ENCODE peak calls at places on chromosomes 11 and 22, in six cellular contexts. R is hepatocyte; S is right atrium auricular region; Z is upper lobe of right lung; O is aorta; V is CD8-positive, alpha-beta T cell. K is an unnamed sample. For H3K4me1, the result is how much of the 10 kb centered on the place peaks cover.

GRCh38 chr11:46845440-46845739 is 690 bp downstream of the CKAP5 start:
- DNase-seq in R (no peak), S (no peak), Z (no peak), O (no peak), V (no peak), K (no peak)

GRCh38 chr22:32376681-32377080 is 19.0 kb downstream of the RFPL3 start:
- DNase-seq in R (no peak), S (no peak), Z (no peak), O (no peak), V (no peak), K (no peak)

GRCh38 chr11:86150826-86151187 is 81.9 kb upstream of the PICALM start:
- DNase-seq in R (peak), S (no peak), Z (no peak), O (no peak), V (no peak), K (no peak)

GRCh38 chr11:117295438-117296137 is 4.4 kb downstream of the BACE1-AS start:
- DNase-seq in R (no peak), S (no peak), Z (no peak), O (no peak), V (no peak), K (no peak)

GRCh38 chr11:27524155-27524554 is 17.6 kb upstream of the LIN7C start:
- DNase-seq in R (no peak), S (no peak), Z (no peak), O (no peak), V (no peak), K (peak)

GRCh38 chr11:27812341-27812740 is 112.1 kb upstream of the BDNF start:
- DNase-seq in R (no peak), S (no peak), Z (no peak), O (no peak), V (no peak), K (no peak)

GRCh38 chr11:126102436-126102894 is 39.8 kb upstream of the CDON start:
- DNase-seq in R (peak), S (no peak), Z (peak), O (no peak), V (no peak), K (no peak)

GRCh38 chr22:39292002-39292401 is 27.4 kb downstream of the RPL3 start:
- DNase-seq in R (no peak), S (no peak), Z (no peak), O (no peak), V (no peak), K (no peak)

GRCh38 chr11:122595246-122595645 is 60.3 kb upstream of the UBASH3B start:
- DNase-seq in R (no peak), S (no peak), Z (no peak), O (no peak), V (no peak), K (no peak)

GRCh38 chr22:24444729-24445466 is 17.5 kb downstream of the ADORA2A start:
- DNase-seq in R (no peak), S (no peak), Z (no peak), O (no peak), V (no peak), K (no peak)

DNA sequence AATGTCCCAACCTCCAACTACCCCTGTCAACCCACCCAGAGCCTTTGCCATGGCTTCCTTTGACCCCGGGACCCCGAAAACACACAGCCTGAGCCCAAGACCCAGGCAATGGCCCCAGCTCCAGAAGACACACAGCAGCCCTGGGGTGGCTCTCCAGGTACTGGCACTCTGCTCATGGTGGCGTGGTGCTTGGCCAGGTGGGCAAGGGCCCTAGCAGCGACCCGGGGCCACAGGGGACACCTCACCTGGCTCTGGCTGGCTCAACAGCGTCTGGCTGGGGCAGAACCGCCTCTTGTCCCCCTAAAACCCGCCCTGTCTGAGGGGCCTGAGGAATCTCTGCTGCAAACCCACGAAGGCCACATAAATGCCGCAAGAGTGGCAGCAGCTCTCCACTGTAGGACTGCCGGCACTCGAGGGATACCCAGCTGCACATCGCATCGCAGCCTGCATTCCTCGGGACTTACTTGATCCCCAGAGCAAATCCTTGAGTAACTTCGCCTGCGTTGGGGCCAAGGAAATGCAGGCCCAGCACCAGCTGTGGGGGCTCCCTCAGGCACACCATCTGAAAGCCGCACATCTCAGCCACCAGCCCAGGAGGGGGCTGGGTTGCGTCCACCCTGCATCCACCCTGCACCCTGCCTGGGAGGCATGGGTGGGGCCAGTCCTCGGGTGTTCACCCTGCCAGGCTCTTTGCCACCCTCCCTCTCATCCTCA is 23.1 kb upstream of the GNB1L start:
- DNase-seq in R (no peak), S (no peak), Z (peak), O (peak), V (no peak), K (no peak)
- H3K4me1 ChIP-seq in R (under half), S (under half), Z (under half), O (under half), V (under half), K (under half)

GRCh38 chr11:61700221-61700620 is 20.0 kb downstream of the DAGLA start:
- DNase-seq in R (peak), S (no peak), Z (peak), O (no peak), V (no peak), K (no peak)
- H3K27ac ChIP-seq in R (peak), S (peak), Z (peak), O (no peak), V (no peak), K (no peak)

GRCh38 chr11:64778473-64779298 is at the start of gene SF1:
- DNase-seq in R (peak), S (peak), Z (peak), O (peak), V (peak), K (peak)

GRCh38 chr11:64777449-64778222 is 706 bp downstream of the SF1 start:
- DNase-seq in R (peak), S (peak), Z (peak), O (peak), V (peak), K (peak)

GRCh38 chr11:64776875-64777274 is 1.5 kb downstream of the SF1 start:
- DNase-seq in R (no peak), S (no peak), Z (no peak), O (peak), V (no peak), K (no peak)

GRCh38 chr11:64778223-64778472 is 194 bp downstream of the SF1 start:
- DNase-seq in R (no peak), S (no peak), Z (no peak), O (no peak), V (no peak), K (no peak)

GRCh38 chr11:64776425-64776824 is 1.9 kb downstream of the SF1 start:
- DNase-seq in R (no peak), S (no peak), Z (no peak), O (no peak), V (no peak), K (no peak)
- H3K4me1 ChIP-seq in R (under half), S (half or more), Z (under half), O (under half), V (half or more), K (under half)

GRCh38 chr22:45512363-45512762 is 9.7 kb downstream of the FBLN1 start:
- DNase-seq in R (no peak), S (no peak), Z (no peak), O (no peak), V (no peak), K (no peak)

GRCh38 chr22:45510376-45511232 is 7.9 kb downstream of the FBLN1 start:
- DNase-seq in R (no peak), S (no peak), Z (no peak), O (no peak), V (no peak), K (no peak)

GRCh38 chr22:45515678-45516077 is 13.0 kb downstream of the FBLN1 start:
- DNase-seq in R (no peak), S (no peak), Z (no peak), O (no peak), V (no peak), K (no peak)

GRCh38 chr22:45508814-45509213 is 6.1 kb downstream of the FBLN1 start:
- DNase-seq in R (no peak), S (no peak), Z (no peak), O (no peak), V (no peak), K (no peak)

DNA sequence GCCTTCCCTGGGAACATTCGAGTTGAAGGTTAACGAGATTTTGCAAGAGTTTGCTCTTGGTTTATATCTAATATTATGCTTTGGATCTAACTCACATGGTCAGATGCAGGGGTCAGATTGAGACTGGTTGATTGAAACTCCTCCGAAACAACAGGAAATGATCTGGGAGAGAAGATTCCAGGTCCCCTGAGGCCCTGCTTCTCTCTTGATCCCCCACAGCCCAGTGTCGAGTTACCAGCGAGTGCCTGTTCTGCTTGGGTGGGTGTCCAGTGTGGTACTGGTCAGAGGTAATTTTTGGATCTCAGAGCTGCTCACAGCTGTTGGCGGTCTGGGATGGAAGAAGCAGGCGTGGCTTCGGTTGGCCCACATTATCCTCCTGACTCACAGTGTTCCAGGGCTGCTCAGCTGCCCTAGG is 9.2 kb downstream of the FBLN1 start:
- DNase-seq in R (peak), S (peak), Z (no peak), O (peak), V (no peak), K (no peak)
- H3K27ac ChIP-seq in R (peak), S (peak), Z (peak), O (no peak), V (no peak), K (no peak)

DNA sequence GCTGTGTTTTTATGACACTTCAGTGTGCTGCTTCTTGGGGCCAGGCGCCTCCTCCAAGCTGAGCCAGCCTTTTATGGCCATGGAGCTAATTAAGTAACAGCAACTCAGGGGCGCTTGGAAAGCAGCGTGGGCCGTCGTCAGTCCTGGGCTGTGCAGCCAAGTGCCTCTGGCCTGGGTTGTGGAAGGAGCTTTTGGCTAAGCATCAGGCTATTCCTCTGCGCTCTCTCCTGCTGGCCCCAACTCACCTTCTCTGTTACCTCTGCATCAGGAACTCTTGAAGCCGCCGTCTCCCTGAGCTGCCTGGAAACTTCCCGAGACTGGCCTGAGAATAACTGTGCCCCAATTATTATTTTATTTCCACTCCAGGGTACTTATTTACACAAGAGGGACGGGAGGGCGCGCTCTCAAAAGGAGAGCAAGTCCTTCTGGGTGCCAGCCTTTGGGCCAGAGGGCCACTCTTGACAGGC is 38.7 kb upstream of the NAV2 start:
- DNase-seq in R (peak), S (peak), Z (peak), O (peak), V (no peak), K (peak)
- H3K4me1 ChIP-seq in R (under half), S (under half), Z (under half), O (under half), V (under half), K (under half)

GRCh38 chr11:108718466-108718865 is 53.6 kb downstream of the DDX10 start:
- DNase-seq in R (no peak), S (no peak), Z (no peak), O (no peak), V (no peak), K (no peak)
- H3K27ac ChIP-seq in R (no peak), S (no peak), Z (no peak), O (no peak), V (no peak), K (no peak)

GRCh38 chr11:34351051-34351450 is 6.8 kb downstream of the ABTB2 start:
- DNase-seq in R (no peak), S (no peak), Z (no peak), O (no peak), V (no peak), K (no peak)
- H3K4me1 ChIP-seq in R (under half), S (under half), Z (under half), O (under half), V (under half), K (under half)

GRCh38 chr22:50535113-50535512 is 5.3 kb upstream of the TYMP start:
- DNase-seq in R (no peak), S (no peak), Z (no peak), O (no peak), V (no peak), K (no peak)
- H3K27ac ChIP-seq in R (no peak), S (no peak), Z (no peak), O (no peak), V (no peak), K (no peak)

K was measured in GM23338.